ENCODE peak calls at places on chromosomes 5 and 9, in five cellular contexts. One of them, this sample, is unnamed.

GRCh38 chr9:128208943-128209695 is 5.9 kb downstream of the DNM1 start:
- DNase-seq in NCI-H69: peak; percentile 72
- DNase-seq in activated naive CD4-positive, alpha-beta T cell treated with anti-CD3 and anti-CD28 coated beads, Interleukin-2, amount 50 U/mL, for 16 hours: no peak
- DNase-seq in effector memory CD8-positive, alpha-beta T cell: no peak
- DNase-seq in mammary epithelial cell: no peak
- DNase-seq in this sample: no peak

GRCh38 chr5:141421489-141421855 is 621 bp downstream of the PCDHGA11 start:
- DNase-seq in NCI-H69: no peak
- DNase-seq in mammary epithelial cell: no peak
- DNase-seq in activated naive CD4-positive, alpha-beta T cell treated with anti-CD3 and anti-CD28 coated beads, Interleukin-2, amount 50 U/mL, for 16 hours: no peak
- DNase-seq in effector memory CD8-positive, alpha-beta T cell: no peak
- DNase-seq in this sample: no peak

GRCh38 chr5:6601271-6601670 is 31.6 kb downstream of the NSUN2 start:
- DNase-seq in mammary epithelial cell: no peak
- DNase-seq in activated naive CD4-positive, alpha-beta T cell treated with anti-CD3 and anti-CD28 coated beads, Interleukin-2, amount 50 U/mL, for 16 hours: no peak
- DNase-seq in effector memory CD8-positive, alpha-beta T cell: no peak
- DNase-seq in NCI-H69: peak; percentile 74
- DNase-seq in this sample: no peak

GRCh38 chr5:43036856-43037711 is 3.0 kb downstream of the ANXA2R start:
- DNase-seq in mammary epithelial cell: no peak
- DNase-seq in effector memory CD8-positive, alpha-beta T cell: no peak
- DNase-seq in NCI-H69: no peak
- DNase-seq in activated naive CD4-positive, alpha-beta T cell treated with anti-CD3 and anti-CD28 coated beads, Interleukin-2, amount 50 U/mL, for 16 hours: no peak
- DNase-seq in this sample: peak; percentile 32

GRCh38 chr9:93181672-93182435 is 2.1 kb upstream of the WNK2 start:
- DNase-seq in NCI-H69: no peak
- DNase-seq in effector memory CD8-positive, alpha-beta T cell: no peak
- DNase-seq in mammary epithelial cell: no peak
- DNase-seq in activated naive CD4-positive, alpha-beta T cell treated with anti-CD3 and anti-CD28 coated beads, Interleukin-2, amount 50 U/mL, for 16 hours: no peak
- DNase-seq in this sample: no peak

GRCh38 chr5:180075703-180076102 is 4.1 kb upstream of the RNF130 start:
- DNase-seq in mammary epithelial cell: no peak
- DNase-seq in NCI-H69: no peak
- DNase-seq in effector memory CD8-positive, alpha-beta T cell: no peak
- DNase-seq in activated naive CD4-positive, alpha-beta T cell treated with anti-CD3 and anti-CD28 coated beads, Interleukin-2, amount 50 U/mL, for 16 hours: no peak
- DNase-seq in this sample: no peak

GRCh38 chr5:142754031-142754430 is 16.1 kb upstream of the ARHGAP26 start:
- DNase-seq in NCI-H69: no peak
- DNase-seq in activated naive CD4-positive, alpha-beta T cell treated with anti-CD3 and anti-CD28 coated beads, Interleukin-2, amount 50 U/mL, for 16 hours: no peak
- DNase-seq in mammary epithelial cell: no peak
- DNase-seq in effector memory CD8-positive, alpha-beta T cell: no peak
- DNase-seq in this sample: no peak

GRCh38 chr9:77094150-77094549 is 74.7 kb downstream of the FOXB2 start:
- DNase-seq in effector memory CD8-positive, alpha-beta T cell: no peak
- DNase-seq in activated naive CD4-positive, alpha-beta T cell treated with anti-CD3 and anti-CD28 coated beads, Interleukin-2, amount 50 U/mL, for 16 hours: no peak
- DNase-seq in mammary epithelial cell: no peak
- DNase-seq in NCI-H69: no peak
- DNase-seq in this sample: no peak

GRCh38 chr9:34386656-34387055 is 10.0 kb upstream of the MYORG start:
- DNase-seq in NCI-H69: no peak
- DNase-seq in mammary epithelial cell: no peak
- DNase-seq in effector memory CD8-positive, alpha-beta T cell: no peak
- DNase-seq in activated naive CD4-positive, alpha-beta T cell treated with anti-CD3 and anti-CD28 coated beads, Interleukin-2, amount 50 U/mL, for 16 hours: no peak
- DNase-seq in this sample: no peak